ENCODE peak calls at places on chromosomes 5 and 9, in five cellular contexts. One of them, this sample, is unnamed.

GRCh38 chr9:78552802-78553201 is 255.9 kb downstream of the PSAT1 start:
- DNase-seq in A549: no peak
- DNase-seq in HCT116: no peak
- DNase-seq in H1: no peak
- DNase-seq in adrenal gland: no peak
- DNase-seq in this sample: no peak

GRCh38 chr9:129612815-129613519 is 7.9 kb downstream of the C9orf50 start:
- DNase-seq in A549: no peak
- DNase-seq in HCT116: no peak
- DNase-seq in H1: no peak
- DNase-seq in adrenal gland: no peak
- DNase-seq in this sample: no peak

GRCh38 chr9:36163840-36164175 is 5.4 kb upstream of the CCIN start:
- DNase-seq in A549: no peak
- DNase-seq in HCT116: no peak
- DNase-seq in H1: no peak
- DNase-seq in adrenal gland: no peak
- DNase-seq in this sample: no peak

GRCh38 chr5:122312670-122312988 is 592 bp downstream of the SNCAIP start:
- DNase-seq in A549: no peak
- DNase-seq in HCT116: no peak
- DNase-seq in H1: no peak
- DNase-seq in adrenal gland: peak
- DNase-seq in this sample: peak

GRCh38 chr5:80061541-80061940 is 26.4 kb downstream of the THBS4 start:
- DNase-seq in A549: no peak
- DNase-seq in HCT116: no peak
- DNase-seq in H1: no peak
- DNase-seq in adrenal gland: no peak
- DNase-seq in this sample: no peak

GRCh38 chr9:98410185-98410697 is 154.8 kb upstream of the TBC1D2 start:
- DNase-seq in A549: no peak
- DNase-seq in HCT116: no peak
- DNase-seq in H1: peak
- DNase-seq in adrenal gland: no peak
- DNase-seq in this sample: peak

GRCh38 chr5:53965459-53965858 is 344.9 kb downstream of the ARL15 start:
- DNase-seq in A549: no peak
- DNase-seq in HCT116: no peak
- DNase-seq in H1: no peak
- DNase-seq in adrenal gland: no peak
- DNase-seq in this sample: no peak

GRCh38 chr9:135907006-135907434 is 326 bp downstream of the CAMSAP1 start:
- DNase-seq in A549: no peak
- DNase-seq in HCT116: no peak
- DNase-seq in H1: no peak
- DNase-seq in adrenal gland: peak
- DNase-seq in this sample: peak

GRCh38 chr9:107693620-107694326 is 204.2 kb upstream of the KLF4 start:
- DNase-seq in A549: no peak
- DNase-seq in HCT116: no peak
- DNase-seq in H1: no peak
- DNase-seq in adrenal gland: no peak
- DNase-seq in this sample: no peak

GRCh38 chr9:7108956-7109355 is 351.2 kb downstream of the KDM4C start:
- DNase-seq in A549: no peak
- DNase-seq in HCT116: no peak
- DNase-seq in H1: no peak
- DNase-seq in adrenal gland: no peak
- DNase-seq in this sample: no peak

GRCh38 chr5:89065919-89066318 is 182.9 kb upstream of the MEF2C start:
- DNase-seq in A549: no peak
- DNase-seq in HCT116: no peak
- DNase-seq in H1: no peak
- DNase-seq in adrenal gland: no peak
- DNase-seq in this sample: no peak

GRCh38 chr9:109934499-109935214 is 154.7 kb downstream of the PALM2AKAP2 start:
- DNase-seq in A549: no peak
- DNase-seq in HCT116: no peak
- DNase-seq in H1: no peak
- DNase-seq in adrenal gland: no peak
- DNase-seq in this sample: no peak

GRCh38 chr5:159912033-159912800 is 4.1 kb upstream of the ADRA1B start:
- DNase-seq in A549: peak
- DNase-seq in HCT116: no peak
- DNase-seq in H1: no peak
- DNase-seq in adrenal gland: no peak
- DNase-seq in this sample: no peak

GRCh38 chr5:150270546-150271295 is 18.9 kb downstream of the CAMK2A start:
- DNase-seq in A549: no peak
- DNase-seq in HCT116: no peak
- DNase-seq in H1: no peak
- DNase-seq in adrenal gland: peak
- DNase-seq in this sample: no peak

GRCh38 chr5:505946-506555 is 18.2 kb downstream of the SLC9A3 start:
- DNase-seq in A549: no peak
- DNase-seq in HCT116: no peak
- DNase-seq in H1: no peak
- DNase-seq in adrenal gland: no peak
- DNase-seq in this sample: no peak
- TF ChIP-seq POLR2A in A549: no peak
- TF ChIP-seq POLR2A in HCT116: no peak
- TF ChIP-seq POLR2A in H1: no peak
- TF ChIP-seq POLR2A in adrenal gland: no peak
- TF ChIP-seq POLR2A in this sample: no peak

GRCh38 chr5:132739232-132739631 is 1.9 kb upstream of the KIF3A start:
- DNase-seq in A549: no peak
- DNase-seq in HCT116: no peak
- DNase-seq in H1: no peak
- DNase-seq in adrenal gland: no peak
- DNase-seq in this sample: no peak

GRCh38 chr5:132734687-132735086 is 2.7 kb downstream of the KIF3A start:
- DNase-seq in A549: no peak
- DNase-seq in HCT116: no peak
- DNase-seq in H1: no peak
- DNase-seq in adrenal gland: no peak
- DNase-seq in this sample: no peak

GRCh38 chr5:132737982-132738770 is 830 bp upstream of the KIF3A start:
- DNase-seq in A549: no peak
- DNase-seq in HCT116: no peak
- DNase-seq in H1: no peak
- DNase-seq in adrenal gland: peak
- DNase-seq in this sample: no peak

GRCh38 chr5:132733499-132734148 is 3.7 kb downstream of the KIF3A start:
- DNase-seq in A549: no peak
- DNase-seq in HCT116: no peak
- DNase-seq in H1: no peak
- DNase-seq in adrenal gland: no peak
- DNase-seq in this sample: no peak

DNA sequence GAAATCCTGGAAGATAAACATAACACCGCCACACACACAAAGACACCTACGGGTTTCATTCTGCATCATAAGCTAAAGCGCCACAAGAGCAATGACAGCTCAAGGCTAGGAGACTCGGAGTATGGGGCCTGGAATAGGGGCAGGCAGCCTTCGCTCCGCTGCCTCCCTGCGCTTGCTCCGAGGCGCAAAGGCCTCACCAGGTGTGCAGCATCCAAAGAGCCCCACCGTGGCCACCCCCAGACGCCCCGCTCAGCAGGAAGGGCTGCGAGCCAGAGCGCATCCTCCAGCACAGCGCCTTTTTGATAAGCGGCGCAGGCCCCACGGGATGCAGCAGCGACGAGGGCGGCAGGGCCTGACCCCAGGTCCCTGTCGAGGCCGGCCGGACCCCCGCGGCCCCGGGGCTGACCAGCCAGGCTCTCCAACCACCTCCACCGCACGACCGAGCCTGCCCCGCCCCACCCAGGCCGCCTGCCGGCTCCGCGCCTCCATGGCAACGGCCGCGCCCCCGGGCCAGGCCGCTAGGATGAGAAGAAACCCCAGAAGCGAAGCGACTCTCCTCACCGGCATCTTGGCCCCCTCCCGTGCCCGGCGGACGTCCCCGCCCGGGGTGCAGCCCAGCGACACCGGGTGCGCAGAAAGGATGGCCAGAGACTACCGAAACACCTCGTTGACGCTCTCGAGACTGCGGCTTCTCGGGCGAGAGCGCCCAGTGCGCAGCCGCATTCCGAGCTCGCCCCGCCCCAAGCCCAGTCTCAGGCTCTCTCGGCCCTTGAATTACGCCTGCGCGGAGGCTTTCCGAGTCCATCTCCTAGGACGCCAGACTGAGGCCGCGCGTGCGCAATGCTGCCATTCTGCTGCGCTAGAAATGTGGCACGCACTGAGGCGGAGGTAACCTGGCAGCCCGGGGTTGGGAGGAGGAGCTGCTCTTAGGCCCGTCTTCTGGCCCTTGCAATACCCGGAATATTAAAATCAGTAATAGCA is at the start of gene KIF3A:
- DNase-seq in A549: peak
- DNase-seq in HCT116: peak
- DNase-seq in H1: peak
- DNase-seq in adrenal gland: peak
- DNase-seq in this sample: peak
- TF ChIP-seq CTCF in A549: no peak
- TF ChIP-seq CTCF in HCT116: no peak
- TF ChIP-seq CTCF in H1: no peak
- TF ChIP-seq CTCF in adrenal gland: no peak
- TF ChIP-seq CTCF in this sample: peak

DNA sequence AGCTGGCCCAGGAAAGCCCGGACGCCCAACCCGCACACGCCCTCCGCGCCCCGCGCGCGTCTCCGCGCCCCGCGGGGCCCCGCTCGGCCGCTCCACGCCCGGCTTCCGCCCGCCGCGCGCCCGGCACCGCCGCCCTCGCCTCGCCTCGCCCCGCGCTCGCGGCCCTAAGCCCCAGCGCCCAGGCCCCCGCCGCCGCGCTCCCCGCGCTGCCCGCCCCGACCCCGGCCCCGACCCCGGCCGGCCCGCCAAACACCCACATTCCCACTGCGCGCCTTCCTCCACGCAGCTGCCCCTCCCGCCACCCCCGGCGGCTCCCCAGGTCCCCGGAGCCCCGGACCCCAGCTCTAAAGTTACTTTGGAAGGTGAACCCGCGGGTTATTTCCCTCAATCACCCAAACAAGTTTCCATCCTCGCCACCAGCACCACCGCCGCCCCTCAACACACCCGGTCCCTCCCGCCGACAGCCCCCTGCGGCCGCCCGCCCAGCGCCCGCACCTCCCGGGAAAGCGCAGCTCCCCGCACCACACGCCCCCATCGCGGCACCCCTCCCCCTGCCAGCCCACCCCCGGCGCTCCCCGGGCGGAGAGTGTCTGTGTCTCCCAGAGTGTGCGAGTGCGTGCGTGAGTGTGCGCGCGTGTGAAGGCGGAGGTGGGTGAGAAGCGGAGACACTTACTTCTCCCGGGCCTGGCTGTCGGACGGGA is 439 bp downstream of the SSBP2 start:
- DNase-seq in A549: peak
- DNase-seq in HCT116: no peak
- DNase-seq in H1: no peak
- DNase-seq in adrenal gland: no peak
- DNase-seq in this sample: peak
- TF ChIP-seq POLR2A in A549: no peak
- TF ChIP-seq POLR2A in HCT116: no peak
- TF ChIP-seq POLR2A in H1: no peak
- TF ChIP-seq POLR2A in adrenal gland: peak
- TF ChIP-seq POLR2A in this sample: no peak

DNA sequence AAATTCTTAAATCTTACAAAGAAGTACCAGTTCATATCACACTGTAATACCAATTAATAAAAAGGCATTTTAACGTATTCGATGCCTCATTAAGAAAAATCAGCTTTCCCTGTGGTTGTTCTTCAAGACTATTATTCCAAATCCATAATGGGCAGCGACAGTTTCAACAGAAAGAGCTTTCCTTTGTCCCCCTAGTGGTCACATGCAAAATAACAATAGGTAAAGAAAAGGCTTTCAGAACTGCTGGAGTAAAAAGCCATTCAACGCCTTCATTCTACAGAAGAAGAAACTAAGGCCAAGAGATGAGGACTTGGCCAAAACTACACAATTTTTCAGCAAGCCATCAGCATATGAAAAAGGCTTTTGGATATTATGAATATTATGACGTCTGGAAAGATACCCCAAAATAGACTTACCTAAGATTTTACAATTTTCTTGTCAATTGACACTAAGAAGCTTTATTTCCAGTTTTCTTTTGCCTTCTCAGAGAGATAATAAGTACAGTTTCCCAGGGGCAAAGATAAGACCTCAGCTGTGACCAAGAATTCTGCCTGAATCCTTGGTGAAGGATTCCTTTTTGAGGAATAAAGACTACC is 6.7 kb upstream of the CDH6 start:
- DNase-seq in A549: peak
- DNase-seq in HCT116: peak
- DNase-seq in H1: no peak
- DNase-seq in adrenal gland: no peak
- DNase-seq in this sample: no peak
- TF ChIP-seq CTCF in A549: peak
- TF ChIP-seq CTCF in HCT116: peak
- TF ChIP-seq CTCF in H1: peak
- TF ChIP-seq CTCF in adrenal gland: peak
- TF ChIP-seq CTCF in this sample: peak

This sample was measured in testis.